ENCODE peak calls at places on chromosomes 5 and 9, in four cellular contexts. Z, P, Y and O are unnamed samples.

GRCh38 chr5:62720036-62720441 is 141.4 kb downstream of the LRRC70 start:
- DNase-seq in Y (peak; percentile 41), Z (no peak), P (peak; percentile 2), O (peak; percentile 29)

GRCh38 chr5:12354686-12355085 is 450.4 kb upstream of the CTNND2 start:
- DNase-seq in Z (no peak), P (no peak), Y (no peak), O (no peak)

GRCh38 chr5:31364881-31365636 is 166.8 kb downstream of the DROSHA start:
- DNase-seq in Z (no peak), P (peak; percentile 87), Y (peak; percentile 11), O (no peak)

GRCh38 chr5:43631182-43631910 is 28.4 kb downstream of the NNT start:
- DNase-seq in Z (peak; percentile 14), Y (peak; percentile 84), P (peak; percentile 73), O (no peak)

GRCh38 chr9:81588148-81588874 is 101.0 kb downstream of the TLE1 start:
- DNase-seq in Z (no peak), P (peak; percentile 69), Y (peak; percentile 21), O (peak; percentile 17)

GRCh38 chr5:62354028-62354874 is 48.2 kb downstream of the KIF2A start:
- DNase-seq in Z (no peak), Y (peak; percentile 70), P (peak; percentile 50), O (no peak)

GRCh38 chr9:7777776-7778175 is 21.8 kb downstream of the DMAC1 start:
- DNase-seq in Z (no peak), P (no peak), Y (no peak), O (no peak)

GRCh38 chr9:134200730-134201129 is 36.4 kb upstream of the RNU6ATAC start:
- DNase-seq in P (no peak), Z (no peak), Y (no peak), O (no peak)

GRCh38 chr5:142841511-142842255 is 71.5 kb downstream of the ARHGAP26 start:
- DNase-seq in P (peak; percentile 69), Z (no peak), Y (peak; percentile 72), O (no peak)

GRCh38 chr9:133938086-133938485 is 54.0 kb downstream of the VAV2 start:
- DNase-seq in Y (no peak), Z (no peak), P (no peak), O (no peak)

GRCh38 chr9:34520505-34521385 is 2.0 kb downstream of the ENHO start:
- DNase-seq in Z (no peak), Y (no peak), P (no peak), O (no peak)

GRCh38 chr5:143337946-143338345 is 65.5 kb downstream of the NR3C1 start:
- DNase-seq in P (no peak), Z (no peak), Y (no peak), O (no peak)

GRCh38 chr5:111069839-111070238 is 1.7 kb upstream of the TSLP start:
- DNase-seq in Y (peak; percentile 60), Z (no peak), P (peak; percentile 73), O (no peak)

GRCh38 chr5:58542709-58543108 is 40.2 kb upstream of the RAB3C start:
- DNase-seq in P (no peak), Z (no peak), Y (no peak), O (no peak)

GRCh38 chr5:40518511-40518917 is 161.2 kb upstream of the PTGER4 start:
- DNase-seq in P (peak; percentile 22), Y (no peak), Z (no peak), O (no peak)

GRCh38 chr9:121725008-121725795 is 73.8 kb downstream of the DAB2IP start:
- DNase-seq in P (peak; percentile 99), Z (no peak), Y (peak; percentile 99), O (no peak)

GRCh38 chr9:2174911-2175310 is 159.8 kb downstream of the SMARCA2 start:
- DNase-seq in P (no peak), Y (no peak), Z (no peak), O (no peak)

GRCh38 chr5:149761461-149761860 is 31.4 kb downstream of the PPARGC1B start:
- DNase-seq in Y (no peak), P (no peak), Z (no peak), O (no peak)

GRCh38 chr5:56028708-56029107 is 33.9 kb upstream of the IL6ST start:
- DNase-seq in P (no peak), Z (no peak), Y (no peak), O (no peak)

GRCh38 chr5:94992325-94992724 is 292.6 kb downstream of the MCTP1 start:
- DNase-seq in Z (no peak), Y (no peak), P (no peak), O (no peak)

GRCh38 chr5:42951169-42951846 is 88.8 kb downstream of the ANXA2R start:
- DNase-seq in Y (peak; percentile 56), P (peak; percentile 56), Z (peak; percentile 62), O (no peak)

GRCh38 chr5:41955432-41956024 is 30.4 kb downstream of the FBXO4 start:
- DNase-seq in Y (no peak), P (no peak), Z (no peak), O (no peak)

GRCh38 chr9:96109718-96110351 is 192.1 kb downstream of the HSD17B3 start:
- DNase-seq in Z (no peak), P (peak; percentile 70), Y (peak; percentile 62), O (no peak)

GRCh38 chr5:126007841-126008240 is 415.4 kb upstream of the GRAMD2B start:
- DNase-seq in P (peak; percentile 77), Z (no peak), Y (no peak), O (no peak)

GRCh38 chr5:440413-441180 is 2.4 kb upstream of the EXOC3 start:
- DNase-seq in P (no peak), Z (peak; percentile 6), Y (no peak), O (no peak)

GRCh38 chr5:131814990-131815389 is 18.2 kb upstream of the FNIP1 start:
- DNase-seq in Z (no peak), P (peak; percentile 86), Y (peak; percentile 83), O (no peak)

GRCh38 chr5:170329524-170329923 is 31.9 kb upstream of the LCP2 start:
- DNase-seq in Z (no peak), Y (no peak), P (no peak), O (no peak)
- TF ChIP-seq CTCF in Z (no peak), Y (no peak), P (no peak), O (no peak)

GRCh38 chr5:88130189-88130815 is 138.3 kb downstream of the TMEM161B start:
- DNase-seq in Z (no peak), P (no peak), Y (no peak), O (no peak)
- TF ChIP-seq CTCF in Z (no peak), P (no peak), Y (no peak), O (no peak)

DNA sequence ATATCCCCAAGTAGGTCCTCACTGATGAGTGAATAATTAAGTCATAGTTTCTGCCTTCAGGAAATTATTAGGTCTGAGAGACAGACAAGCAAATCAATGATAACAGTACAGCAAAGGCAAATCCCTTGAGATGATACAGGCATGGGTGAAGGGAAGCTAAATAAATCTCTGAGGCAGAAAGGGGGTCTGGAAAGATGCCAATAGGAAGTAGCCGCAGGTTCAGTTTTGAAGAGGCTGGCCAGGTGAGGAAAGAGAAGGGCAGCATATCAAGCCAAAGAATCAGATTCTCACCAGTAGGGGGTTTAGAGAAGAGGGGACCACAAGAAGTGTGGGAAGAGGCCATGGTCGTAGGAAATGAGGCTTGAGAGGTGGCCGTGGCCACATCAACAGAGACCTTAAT is 85.8 kb downstream of the KIAA1958 start:
- DNase-seq in Y (no peak), P (no peak), Z (no peak), O (no peak)
- TF ChIP-seq CTCF in Y (no peak), P (no peak), Z (no peak), O (no peak)

DNA sequence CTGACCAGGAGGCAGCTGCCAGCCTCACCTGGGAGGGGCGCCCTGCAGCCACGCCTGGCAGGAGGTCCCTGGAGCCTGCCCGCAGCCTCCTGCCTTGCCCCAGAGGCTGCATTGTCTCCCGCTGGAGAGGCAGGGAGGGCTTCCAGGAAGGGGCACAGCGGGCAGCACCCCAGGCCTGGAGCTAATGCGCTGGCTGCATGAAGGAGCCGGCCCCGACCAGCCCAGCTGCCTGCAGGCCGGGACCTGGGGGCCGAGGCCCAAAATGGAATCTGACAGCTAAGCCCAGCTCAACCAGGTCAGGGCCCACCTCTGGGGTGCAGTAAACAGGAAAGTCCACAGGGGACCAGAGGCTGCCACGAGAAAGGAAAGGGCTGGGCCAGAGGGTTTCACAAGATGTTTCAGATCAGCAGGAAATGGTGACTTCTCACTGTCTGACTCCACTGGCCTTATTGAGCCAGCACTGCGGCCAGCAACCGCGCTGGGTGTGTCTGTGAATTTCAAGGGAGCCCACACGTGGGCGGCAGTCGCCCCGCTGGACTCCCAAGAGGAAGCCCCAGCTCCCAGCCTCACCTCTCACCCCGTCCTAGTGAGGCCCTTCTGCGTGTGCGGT is 18.6 kb upstream of the NOTCH1 start:
- DNase-seq in Z (no peak), Y (peak; percentile 85), P (peak; percentile 76), O (no peak)
- TF ChIP-seq CTCF in Z (no peak), Y (peak; percentile 19), P (no peak), O (no peak)

DNA sequence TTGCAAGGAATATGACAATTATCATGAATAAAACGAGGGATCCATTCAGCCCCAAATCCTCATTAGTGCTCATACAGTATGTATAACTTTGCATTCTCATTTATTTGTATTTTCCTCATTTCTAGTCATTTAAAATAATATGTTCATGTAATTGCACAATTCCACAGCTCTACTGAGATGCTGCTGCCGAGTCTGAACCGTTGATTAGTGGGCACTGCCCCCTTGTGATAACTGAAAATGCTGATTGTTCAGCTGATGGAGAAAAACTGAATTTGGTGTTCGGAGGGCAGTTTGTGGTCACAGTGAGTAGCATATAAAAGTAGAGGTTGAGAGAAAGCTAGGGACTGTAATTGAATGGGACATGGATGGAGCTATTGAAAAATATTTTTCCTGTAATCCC is 12.2 kb upstream of the GPR151 start:
- DNase-seq in P (no peak), Y (peak; percentile 37), Z (no peak), O (no peak)
- TF ChIP-seq CTCF in P (no peak), Y (peak; percentile 27), Z (no peak), O (no peak)

GRCh38 chr5:54146906-54147305 is 163.5 kb downstream of the ARL15 start:
- DNase-seq in Y (no peak), P (no peak), Z (no peak), O (no peak)

GRCh38 chr5:54148858-54149257 is 161.5 kb downstream of the ARL15 start:
- DNase-seq in Z (no peak), P (no peak), Y (no peak), O (no peak)

GRCh38 chr5:54146390-54146789 is 164.0 kb downstream of the ARL15 start:
- DNase-seq in P (no peak), Y (no peak), Z (no peak), O (no peak)

GRCh38 chr5:54150841-54151240 is 159.5 kb downstream of the ARL15 start:
- DNase-seq in Y (no peak), Z (no peak), P (no peak), O (no peak)

DNA sequence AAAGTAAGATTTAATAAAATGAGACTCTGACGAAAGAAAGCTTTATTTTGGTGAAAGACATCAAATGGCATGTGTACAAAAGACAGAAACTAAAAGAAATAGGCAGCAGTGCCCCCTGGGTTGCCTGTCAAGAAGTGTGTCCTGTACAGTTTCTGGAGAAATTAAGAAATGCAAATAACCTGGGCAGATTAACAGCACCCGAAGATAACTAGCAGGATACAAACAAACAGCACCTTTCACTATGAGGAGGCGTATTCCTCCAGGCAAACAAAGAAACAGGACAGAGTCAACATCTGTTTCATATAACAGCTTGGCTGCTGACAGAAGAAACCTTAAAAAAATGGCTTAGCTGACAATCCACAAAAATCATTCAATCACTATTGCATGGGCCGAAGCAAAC is 162.3 kb downstream of the ARL15 start:
- DNase-seq in Z (no peak), Y (peak; percentile 40), P (no peak), O (no peak)
- TF ChIP-seq CTCF in Z (no peak), Y (peak; percentile 33), P (peak; percentile 31), O (peak; percentile 14)

GRCh38 chr9:69090140-69090750 is 54.7 kb downstream of the FXN start:
- DNase-seq in Z (no peak), P (no peak), Y (no peak), O (no peak)
- TF ChIP-seq CTCF in Z (no peak), P (no peak), Y (no peak), O (no peak)